ENCODE peak calls at places on chromosomes 16 and 17, in four cellular contexts. X, N, I and F are unnamed samples.

GRCh38 chr17:65557349-65558310 is 3.8 kb downstream of the AXIN2 start:
- DNase-seq in X (no peak), N (no peak), I (no peak), F (no peak)

GRCh38 chr16:64398795-64399194 is 723.1 kb downstream of the CDH11 start:
- DNase-seq in X (no peak), N (no peak), I (no peak), F (no peak)

GRCh38 chr17:57879437-57880085 is 29.7 kb upstream of the MRPS23 start:
- DNase-seq in X (peak; percentile 59), N (no peak), I (no peak), F (no peak)

GRCh38 chr16:55737966-55738365 is 82.2 kb downstream of the SLC6A2 start:
- DNase-seq in X (no peak), N (no peak), I (no peak), F (no peak)

GRCh38 chr17:81148986-81149533 is 16.2 kb upstream of the PVALEF start:
- DNase-seq in X (no peak), N (no peak), I (no peak), F (no peak)

GRCh38 chr17:50532452-50533024 is at the start of gene EPN3:
- DNase-seq in X (peak; percentile 89), N (no peak), I (peak; percentile 58), F (peak; percentile 39)

GRCh38 chr17:48577946-48578615 is at the start of gene HOXB4:
- DNase-seq in X (peak; percentile 50), N (peak; percentile 67), I (peak; percentile 91), F (peak; percentile 83)

GRCh38 chr17:27339836-27340550 is 46.1 kb downstream of the WSB1 start:
- DNase-seq in X (no peak), N (no peak), I (no peak), F (peak; percentile 69)

GRCh38 chr16:19281246-19281645 is 4.3 kb upstream of the CLEC19A start:
- DNase-seq in X (no peak), N (no peak), I (no peak), F (no peak)

GRCh38 chr17:41785091-41785875 is 1.2 kb downstream of the JUP start:
- DNase-seq in X (no peak), N (no peak), I (no peak), F (no peak)

GRCh38 chr16:85556456-85557082 is 56.6 kb upstream of the GSE1 start:
- DNase-seq in X (peak; percentile 73), N (peak; percentile 57), I (no peak), F (peak; percentile 69)

GRCh38 chr17:2214887-2215615 is 88.5 kb downstream of the SMG6 start:
- DNase-seq in X (peak; percentile 14), N (peak; percentile 74), I (no peak), F (peak; percentile 34)

GRCh38 chr16:56370836-56371235 is 54.5 kb downstream of the AMFR start:
- DNase-seq in X (peak; percentile 63), N (no peak), I (no peak), F (no peak)

GRCh38 chr17:45791041-45791582 is 7.0 kb downstream of the CRHR1 start:
- DNase-seq in X (no peak), N (peak; percentile 24), I (no peak), F (no peak)

GRCh38 chr17:8019665-8020064 is 17.2 kb downstream of the GUCY2D start:
- DNase-seq in X (no peak), N (no peak), I (no peak), F (no peak)

GRCh38 chr17:82277851-82278250 is 4.4 kb upstream of the CSNK1D start:
- DNase-seq in X (no peak), N (no peak), I (no peak), F (no peak)

GRCh38 chr17:48307814-48308411 is 122.1 kb downstream of the SKAP1 start:
- DNase-seq in X (peak; percentile 72), N (peak; percentile 28), I (peak; percentile 36), F (peak; percentile 70)

GRCh38 chr17:44987194-44987882 is 19.2 kb upstream of the C1QL1 start:
- DNase-seq in X (no peak), N (no peak), I (no peak), F (no peak)

GRCh38 chr17:77613181-77613580 is 345.3 kb upstream of the TNRC6C start:
- DNase-seq in X (peak; percentile 23), N (no peak), I (no peak), F (no peak)

GRCh38 chr17:2485543-2485942 is 26.1 kb downstream of the METTL16 start:
- DNase-seq in X (peak; percentile 19), N (no peak), I (no peak), F (no peak)

GRCh38 chr16:69182730-69183416 is 4.1 kb upstream of the SNTB2 start:
- DNase-seq in X (peak; percentile 78), N (no peak), I (no peak), F (no peak)

GRCh38 chr16:9415588-9415987 is 324.1 kb downstream of the HAPSTR1 start:
- DNase-seq in X (no peak), N (no peak), I (no peak), F (no peak)

GRCh38 chr17:73205326-73205980 is 12.6 kb downstream of the COG1 start:
- DNase-seq in X (no peak), N (no peak), I (no peak), F (no peak)

GRCh38 chr17:30556374-30557332 is 79.4 kb downstream of the GOSR1 start:
- DNase-seq in X (no peak), N (no peak), I (no peak), F (no peak)

GRCh38 chr16:21150375-21151001 is at the start of gene DNAH3:
- DNase-seq in X (peak; percentile 42), N (no peak), I (no peak), F (no peak)

GRCh38 chr16:47150067-47150466 is 6.3 kb upstream of the NETO2 start:
- DNase-seq in X (no peak), N (no peak), I (no peak), F (no peak)

GRCh38 chr17:67059372-67059771 is 15.0 kb downstream of the CACNG1 start:
- DNase-seq in X (no peak), N (no peak), I (no peak), F (no peak)

GRCh38 chr16:5044011-5044540 is 10.3 kb upstream of the NAGPA start:
- DNase-seq in X (no peak), N (no peak), I (no peak), F (no peak)
- TF ChIP-seq POLR2A in X (no peak), N (no peak), I (no peak), F (no peak)

DNA sequence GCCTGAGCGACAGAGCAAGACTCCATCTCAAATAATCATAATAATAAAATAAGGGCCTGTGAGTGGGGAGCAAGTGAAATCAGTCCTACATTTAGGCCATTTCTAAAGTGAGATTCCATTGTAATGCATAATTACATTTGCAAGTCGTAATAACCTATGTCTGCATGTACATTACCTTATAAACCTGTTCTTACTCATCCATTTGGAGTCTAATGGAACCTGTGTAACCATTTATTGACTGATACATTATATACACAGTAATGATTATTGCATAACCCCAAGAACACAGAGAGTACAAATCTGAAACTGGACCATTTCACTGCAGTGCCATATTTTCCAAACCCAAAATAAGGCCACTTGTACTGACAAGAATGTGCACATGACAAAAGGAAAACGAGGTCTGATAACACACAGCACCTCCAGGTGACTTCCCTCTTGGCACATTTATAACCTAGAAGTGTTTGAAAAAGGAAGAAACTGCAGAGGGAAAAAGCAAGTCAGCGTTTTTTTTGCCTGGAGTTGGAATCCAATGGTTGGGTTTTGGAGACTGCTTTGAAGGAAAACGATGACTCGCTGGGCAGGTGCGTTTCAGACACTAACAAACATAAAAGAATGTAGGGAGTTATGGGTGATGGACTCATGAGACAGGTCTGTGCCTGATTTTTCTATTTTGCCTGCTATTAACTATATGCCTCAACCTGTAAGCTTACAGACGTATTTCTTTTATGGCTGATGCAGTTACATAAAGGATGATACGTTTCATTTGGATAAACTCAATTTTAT is 63.6 kb upstream of the KIFC3 start:
- DNase-seq in X (no peak), N (no peak), I (no peak), F (no peak)
- TF ChIP-seq POLR2A in X (no peak), N (no peak), I (no peak), F (no peak)

GRCh38 chr16:3150346-3151218 is 15.8 kb downstream of the ZNF213 start:
- DNase-seq in X (peak; percentile 99), N (peak; percentile 95), I (peak; percentile 96), F (peak; percentile 96)
- TF ChIP-seq POLR2A in X (no peak), N (no peak), I (no peak), F (peak; percentile 20)

DNA sequence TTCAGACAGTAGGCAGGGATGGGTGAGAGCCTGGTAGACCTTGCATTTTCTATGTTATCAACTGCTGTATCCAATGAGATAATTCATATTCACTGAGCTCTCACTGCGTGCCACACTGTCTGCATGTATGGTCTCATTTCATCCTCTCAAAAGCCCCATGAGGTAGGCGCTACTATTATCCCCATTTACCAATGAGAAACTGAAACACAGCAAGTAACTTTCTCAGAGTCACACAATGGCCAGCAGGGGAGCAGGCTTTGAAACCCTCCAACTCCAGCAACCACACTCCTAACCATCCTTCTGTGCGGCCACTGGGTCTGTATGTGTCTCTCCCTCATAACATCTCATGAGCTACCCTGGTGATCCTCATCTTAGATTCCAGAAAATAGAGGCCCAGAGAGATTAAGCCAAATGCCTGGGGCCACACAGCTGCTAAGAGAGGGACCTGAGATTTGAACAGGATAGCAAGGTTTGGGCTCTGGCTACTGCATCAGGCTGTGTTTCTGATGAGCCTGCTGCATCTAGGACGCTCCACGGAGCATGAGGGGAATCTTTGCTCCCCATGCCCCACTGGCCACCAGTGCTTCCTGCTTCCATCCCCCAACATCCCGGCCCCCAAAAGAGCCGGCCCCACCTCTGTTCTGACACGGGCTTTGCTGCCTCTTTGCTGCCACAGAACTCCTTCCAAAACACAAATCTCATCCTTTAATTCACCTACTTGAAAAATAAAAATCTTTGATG is 3.2 kb downstream of the CCR7 start:
- DNase-seq in X (no peak), N (no peak), I (no peak), F (peak; percentile 29)
- TF ChIP-seq POLR2A in X (no peak), N (no peak), I (no peak), F (no peak)

DNA sequence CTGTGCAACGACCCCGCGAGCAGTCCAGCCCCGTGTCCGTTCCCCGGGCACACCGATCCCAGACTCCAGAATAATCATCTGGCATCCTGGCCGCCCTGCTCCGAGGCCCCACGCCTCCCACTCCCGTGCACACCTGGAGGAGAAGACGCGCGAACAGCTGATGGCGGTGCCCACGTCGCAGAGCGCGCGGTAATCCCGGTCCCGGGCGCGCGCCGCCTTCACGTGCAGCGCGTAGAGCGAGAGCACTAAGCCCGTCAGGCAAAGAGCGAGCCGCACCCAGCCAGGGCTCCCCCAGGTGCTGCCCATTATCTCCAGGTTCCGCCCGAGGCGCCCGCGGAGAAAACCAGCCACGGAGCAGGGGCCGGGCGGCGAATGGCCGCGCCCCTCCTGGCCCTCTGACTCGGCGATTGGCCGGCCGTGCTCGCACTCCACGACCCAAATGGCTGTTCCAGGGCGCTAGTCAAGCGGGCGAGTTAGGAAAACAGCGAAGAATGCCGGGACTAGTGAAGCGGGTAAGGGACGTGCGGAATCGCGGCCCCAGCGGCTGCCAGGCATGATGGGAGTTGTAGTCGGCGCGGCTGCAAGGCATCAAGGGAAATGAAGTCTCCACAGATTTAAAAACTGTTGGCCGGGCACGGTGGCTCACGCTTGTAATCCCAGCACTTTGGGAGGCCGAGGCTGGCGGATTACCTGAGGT is at the start of gene VKORC1:
- DNase-seq in X (peak; percentile 97), N (peak; percentile 95), I (peak; percentile 95), F (peak; percentile 94)
- TF ChIP-seq POLR2A in X (peak; percentile 81), N (peak; percentile 60), I (no peak), F (peak; percentile 65)

GRCh38 chr16:1965610-1966009 is 984 bp upstream of the RPS2 start:
- DNase-seq in X (no peak), N (no peak), I (no peak), F (no peak)
- TF ChIP-seq POLR2A in X (no peak), N (no peak), I (no peak), F (no peak)